ENCODE peak calls at places on chromosomes 4 and X, in six cellular contexts. C is aorta; J is upper lobe of left lung; U is CD8-positive, alpha-beta memory T cell; H is esophagus squamous epithelium; E is spleen. L is an unnamed sample. For H3K4me1, the result is how much of the 10 kb centered on the place peaks cover.

GRCh38 chr4:7658297-7659204 is 223.8 kb upstream of the PSAPL1 start:
- DNase-seq in H (no peak), J (no peak), U (no peak), E (peak), C (no peak), L (no peak)

GRCh38 chr4:120897981-120898719 is 24.4 kb downstream of the PRDM5 start:
- DNase-seq in C (no peak), H (no peak), U (no peak), J (no peak), E (no peak), L (no peak)

GRCh38 chr4:123974419-123975105 is 578.0 kb downstream of the SPRY1 start:
- DNase-seq in J (no peak), H (no peak), U (no peak), C (no peak), E (no peak), L (no peak)

GRCh38 chr4:156896536-156896935 is 75.1 kb downstream of the PDGFC start:
- DNase-seq in U (no peak), J (no peak), C (no peak), E (no peak), H (no peak), L (no peak)

GRCh38 chrX:134013528-134013927 is 28.1 kb upstream of the GPC3 start:
- DNase-seq in J (no peak), E (no peak), H (no peak), C (no peak), U (no peak), L (no peak)

GRCh38 chr4:171565130-171565788 is 247.9 kb upstream of the GALNTL6 start:
- DNase-seq in C (no peak), E (no peak), U (no peak), H (no peak), J (no peak), L (no peak)

GRCh38 chr4:147578057-147578476 is 39.1 kb upstream of the TMEM184C start:
- DNase-seq in J (no peak), C (peak), U (no peak), E (no peak), H (no peak), L (no peak)

GRCh38 chr4:78661923-78662521 is 110.5 kb downstream of the ANXA3 start:
- DNase-seq in H (no peak), C (no peak), J (no peak), E (no peak), U (no peak), L (no peak)

GRCh38 chrX:72029473-72030411 is 102.0 kb downstream of the RTL5 start:
- DNase-seq in U (no peak), E (no peak), H (no peak), J (no peak), C (no peak), L (no peak)

GRCh38 chr4:181161669-181162068 is 1081.5 kb upstream of the TENM3 start:
- DNase-seq in J (no peak), H (no peak), E (no peak), C (no peak), U (no peak), L (no peak)

GRCh38 chrX:153719238-153719637 is 4.9 kb downstream of the BCAP31 start:
- DNase-seq in E (no peak), J (peak), H (no peak), C (no peak), U (no peak), L (no peak)

GRCh38 chr4:78171482-78171881 is 114.4 kb downstream of the FRAS1 start:
- DNase-seq in E (no peak), C (no peak), U (no peak), J (no peak), H (no peak), L (no peak)

GRCh38 chrX:53223068-53223693 is 1.8 kb downstream of the KDM5C start:
- DNase-seq in U (no peak), C (no peak), J (peak), E (no peak), H (no peak), L (no peak)

DNA sequence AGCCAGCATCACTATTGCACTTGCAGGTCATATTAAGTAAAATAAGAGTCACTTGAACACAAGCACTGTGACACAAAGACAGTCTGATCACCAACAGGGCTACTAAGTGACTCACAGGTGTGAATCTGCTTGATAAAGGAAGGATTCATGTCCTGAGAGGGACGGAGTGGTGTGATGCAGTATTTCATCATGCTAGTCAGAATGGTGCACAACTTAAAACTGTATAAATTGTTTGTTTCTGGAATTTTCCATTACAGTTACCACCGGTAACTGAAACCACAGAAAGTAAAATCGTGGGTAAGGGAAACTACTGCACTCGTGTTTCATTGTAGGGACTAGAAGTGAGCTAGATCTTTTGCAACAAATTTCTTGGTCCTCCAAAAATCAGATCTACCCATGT is 109.7 kb downstream of the ELOVL6 start:
- DNase-seq in E (no peak), C (no peak), H (no peak), J (no peak), U (no peak), L (no peak)
- H3K4me1 ChIP-seq in E (under half), C (under half), H (under half), J (under half), U (under half), L (under half)

DNA sequence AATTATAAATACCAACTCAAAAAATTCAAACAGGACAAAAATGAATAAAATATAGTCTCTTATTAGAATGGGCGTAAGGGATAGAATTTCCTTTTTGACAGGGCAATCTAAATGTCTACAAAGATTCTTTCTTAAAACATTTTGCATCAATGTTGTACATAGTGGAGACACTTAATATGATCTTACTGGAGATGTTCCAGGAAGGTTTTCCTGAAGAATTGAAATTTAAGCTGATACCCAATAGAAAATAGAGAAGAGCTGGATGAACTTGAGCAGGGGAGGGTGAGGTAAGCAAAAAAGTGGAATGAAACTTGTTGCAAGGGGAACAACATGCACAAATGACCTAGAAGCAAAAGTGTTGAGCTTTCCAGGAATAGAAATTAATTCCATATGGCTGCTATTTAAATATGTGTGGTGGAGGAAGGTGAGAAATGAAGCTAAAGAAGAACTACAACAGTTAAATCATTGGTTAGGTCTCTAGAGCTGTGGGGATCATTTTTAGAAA is 19.7 kb downstream of the SLAIN2 start:
- DNase-seq in U (no peak), C (no peak), H (no peak), E (no peak), J (no peak), L (no peak)
- H3K4me3 ChIP-seq in U (no peak), C (no peak), H (no peak), E (no peak), J (no peak), L (no peak)

GRCh38 chr4:29983890-29984289 is 736.3 kb upstream of the PCDH7 start:
- DNase-seq in H (no peak), E (peak), C (no peak), J (no peak), U (no peak), L (no peak)
- H3K4me1 ChIP-seq in H (under half), E (under half), C (under half), J (under half), U (under half), L (under half)

GRCh38 chrX:48831909-48832291 is 3.5 kb downstream of the PCSK1N start:
- DNase-seq in J (no peak), H (no peak), U (no peak), C (no peak), E (no peak), L (no peak)

GRCh38 chrX:48834383-48834709 is 1.1 kb downstream of the PCSK1N start:
- DNase-seq in C (no peak), E (no peak), H (no peak), J (no peak), U (no peak), L (no peak)

GRCh38 chrX:48833531-48834138 is 1.8 kb downstream of the PCSK1N start:
- DNase-seq in J (no peak), U (no peak), E (no peak), C (no peak), H (no peak), L (no peak)

GRCh38 chrX:48831136-48831908 is 4.1 kb downstream of the PCSK1N start:
- DNase-seq in C (no peak), H (no peak), U (no peak), E (no peak), J (no peak), L (no peak)

DNA sequence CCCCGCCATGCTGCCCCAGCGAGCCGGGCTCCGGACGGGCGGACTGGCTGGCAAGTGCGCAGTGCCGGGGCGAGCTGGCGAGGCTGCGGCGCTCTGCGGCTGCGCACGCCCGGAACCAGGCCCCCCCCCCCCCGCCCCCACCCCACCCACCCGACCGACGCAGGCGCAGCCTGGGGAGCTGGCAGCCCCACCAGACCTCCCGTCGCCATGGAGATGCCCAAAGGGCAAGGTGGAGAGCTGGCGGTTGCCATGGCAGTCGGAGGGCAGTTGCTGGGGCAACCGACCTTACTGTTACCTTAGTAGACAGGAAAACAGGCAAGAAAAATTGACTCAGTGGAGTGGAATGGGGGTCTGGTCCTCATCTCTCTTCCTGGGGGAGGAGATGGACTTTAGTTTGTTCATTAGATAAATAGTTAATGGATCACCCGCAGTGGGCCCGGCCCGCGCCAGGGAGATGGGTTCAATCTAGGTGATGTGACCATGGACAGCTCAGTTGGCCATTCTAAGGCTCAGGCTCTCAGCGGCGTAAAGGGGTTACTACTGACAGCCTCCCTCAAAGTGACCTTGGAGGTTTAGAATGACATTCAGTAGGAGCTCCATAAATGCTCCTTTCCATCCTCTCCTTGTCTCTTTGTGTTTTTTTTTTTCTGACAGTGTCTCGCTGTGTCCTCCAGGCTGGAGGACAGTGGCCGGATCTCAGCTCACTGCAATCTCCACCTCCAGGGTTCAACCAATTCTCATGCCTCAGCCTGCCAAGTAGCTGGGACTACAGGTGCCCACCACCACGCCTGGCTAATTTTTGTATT is at the start of gene PCSK1N:
- DNase-seq in J (no peak), U (peak), C (no peak), E (no peak), H (no peak), L (no peak)
- H3K4me3 ChIP-seq in J (peak), U (peak), C (no peak), E (peak), H (peak), L (peak)

GRCh38 chr4:5712517-5712916 is 1.5 kb downstream of the EVC start:
- DNase-seq in U (no peak), E (no peak), H (no peak), C (no peak), J (no peak), L (no peak)

GRCh38 chr4:5712931-5713330 is 1.9 kb downstream of the EVC start:
- DNase-seq in J (no peak), E (no peak), U (no peak), C (no peak), H (no peak), L (no peak)

GRCh38 chr4:5710962-5711478 is at the start of gene EVC:
- DNase-seq in J (peak), H (no peak), E (no peak), C (peak), U (no peak), L (peak)

GRCh38 chr4:5710065-5710961 is 688 bp upstream of the EVC start:
- DNase-seq in J (peak), E (no peak), H (no peak), C (no peak), U (no peak), L (no peak)

DNA sequence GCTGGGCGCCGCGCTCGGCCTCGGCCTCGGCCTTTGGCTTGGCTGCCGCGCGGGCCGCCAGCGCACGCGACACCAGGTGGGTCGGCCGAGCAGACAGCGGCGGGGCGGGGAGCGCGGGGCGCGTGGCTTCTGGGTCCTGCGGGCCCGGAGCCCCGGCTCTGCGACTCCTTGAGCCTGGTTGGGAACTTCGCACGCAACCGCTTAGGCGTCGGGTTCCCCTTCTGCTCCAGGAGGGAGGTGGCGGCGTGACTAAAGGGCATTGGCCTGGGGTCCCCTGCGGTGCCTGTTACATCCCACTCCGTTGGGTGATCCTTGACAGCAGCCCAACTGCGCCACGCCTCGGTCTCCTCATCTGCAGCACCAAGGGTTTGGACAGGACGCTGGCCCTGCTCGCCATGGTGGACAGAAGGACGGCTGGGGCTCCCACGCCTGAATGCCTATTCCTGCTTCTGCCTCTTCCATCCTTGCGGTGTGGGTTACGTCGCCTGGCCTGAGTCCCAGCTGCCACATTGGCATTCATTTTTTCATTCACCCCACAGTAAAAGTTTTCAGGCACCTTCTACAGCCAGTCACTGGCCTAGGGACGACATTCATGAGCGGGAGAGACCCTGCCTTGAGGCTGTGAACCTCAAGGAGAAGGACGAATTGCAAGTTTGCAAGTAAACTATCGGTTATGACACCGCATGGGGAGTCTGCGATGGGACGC is 631 bp downstream of the EVC start:
- DNase-seq in J (peak), H (no peak), E (no peak), C (peak), U (no peak), L (no peak)
- H3K4me1 ChIP-seq in J (under half), H (under half), E (under half), C (under half), U (under half), L (under half)

GRCh38 chrX:46757052-46757451 is 1.9 kb downstream of the SLC9A7 start:
- DNase-seq in U (no peak), H (no peak), C (no peak), J (no peak), E (no peak), L (no peak)
- H3K4me3 ChIP-seq in U (no peak), H (no peak), C (no peak), J (no peak), E (peak), L (no peak)

GRCh38 chrX:24221872-24222271 is 72.3 kb downstream of the ZFX start:
- DNase-seq in U (no peak), C (no peak), H (no peak), E (no peak), J (no peak), L (no peak)

GRCh38 chrX:24216037-24216436 is 66.5 kb downstream of the ZFX start:
- DNase-seq in J (no peak), E (no peak), C (no peak), H (no peak), U (no peak), L (no peak)

GRCh38 chrX:24216827-24217226 is 67.3 kb downstream of the ZFX start:
- DNase-seq in J (no peak), C (no peak), U (no peak), E (no peak), H (no peak), L (no peak)

GRCh38 chrX:24215282-24215681 is 65.8 kb downstream of the ZFX start:
- DNase-seq in U (no peak), C (no peak), H (no peak), J (no peak), E (no peak), L (no peak)

DNA sequence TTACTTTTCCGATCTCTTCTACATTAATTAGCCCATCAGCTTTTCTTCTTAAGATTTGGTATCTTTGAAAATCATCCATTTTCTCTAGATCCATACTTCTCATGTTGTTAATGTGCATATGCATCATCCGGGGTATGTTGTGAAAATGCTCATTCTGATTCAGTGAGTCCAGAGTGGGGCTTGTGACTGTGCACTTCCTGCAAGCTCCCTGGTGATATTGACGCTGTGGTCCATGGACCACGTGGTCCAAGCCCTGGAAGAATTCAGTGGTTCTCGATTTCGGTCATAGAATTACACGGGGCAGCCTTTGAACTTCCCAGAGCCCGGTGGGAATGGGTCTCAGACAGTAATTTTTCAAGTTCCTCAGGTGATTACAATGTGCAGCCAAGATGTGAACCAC is 69.8 kb downstream of the ZFX start:
- DNase-seq in J (no peak), C (no peak), H (no peak), E (no peak), U (no peak), L (no peak)
- H3K4me1 ChIP-seq in J (under half), C (under half), H (under half), E (under half), U (under half), L (under half)

L was measured in breast epithelium.